ENCODE peak calls at places on chromosome 13, in eight cellular contexts. One of them, this sample, is unnamed.

GRCh38 chr13:94860981-94861407 is 148.6 kb upstream of the SOX21 start:
- DNase-seq in NB4: peak; percentile 7
- DNase-seq in HFFc6: peak; percentile 19
- DNase-seq in breast epithelium: no peak
- DNase-seq in upper lobe of right lung: no peak
- DNase-seq in GM13977: no peak
- DNase-seq in uterus: no peak
- DNase-seq in HFF-Myc: no peak
- DNase-seq in this sample: no peak

GRCh38 chr13:73922728-73923393 is 211.3 kb downstream of the KLF12 start:
- DNase-seq in upper lobe of right lung: no peak
- DNase-seq in HFFc6: peak; percentile 43
- DNase-seq in GM13977: no peak
- DNase-seq in NB4: no peak
- DNase-seq in breast epithelium: no peak
- DNase-seq in uterus: no peak
- DNase-seq in HFF-Myc: no peak
- DNase-seq in this sample: no peak

GRCh38 chr13:112443191-112444000 is 67.2 kb downstream of the SPACA7 start:
- DNase-seq in upper lobe of right lung: no peak
- DNase-seq in uterus: no peak
- DNase-seq in HFF-Myc: no peak
- DNase-seq in HFFc6: no peak
- DNase-seq in breast epithelium: no peak
- DNase-seq in NB4: peak; percentile 28
- DNase-seq in GM13977: peak; percentile 60
- DNase-seq in this sample: no peak

GRCh38 chr13:107450426-107450825 is 764.9 kb downstream of the LIG4 start:
- DNase-seq in GM13977: no peak
- DNase-seq in HFF-Myc: no peak
- DNase-seq in upper lobe of right lung: no peak
- DNase-seq in HFFc6: no peak
- DNase-seq in uterus: no peak
- DNase-seq in NB4: no peak
- DNase-seq in breast epithelium: no peak
- DNase-seq in this sample: no peak

GRCh38 chr13:41107584-41108014 is 25.0 kb downstream of the KBTBD6 start:
- DNase-seq in GM13977: no peak
- DNase-seq in uterus: no peak
- DNase-seq in NB4: no peak
- DNase-seq in HFF-Myc: no peak
- DNase-seq in breast epithelium: no peak
- DNase-seq in HFFc6: no peak
- DNase-seq in upper lobe of right lung: no peak
- DNase-seq in this sample: no peak

GRCh38 chr13:105202384-105202783 is 1333.1 kb downstream of the EFNB2 start:
- DNase-seq in uterus: no peak
- DNase-seq in HFFc6: no peak
- DNase-seq in HFF-Myc: no peak
- DNase-seq in breast epithelium: no peak
- DNase-seq in GM13977: no peak
- DNase-seq in NB4: peak; percentile 47
- DNase-seq in upper lobe of right lung: no peak
- DNase-seq in this sample: no peak

GRCh38 chr13:24540236-24541126 is 27.9 kb upstream of the PARP4 start:
- DNase-seq in HFF-Myc: no peak
- DNase-seq in HFFc6: no peak
- DNase-seq in uterus: no peak
- DNase-seq in NB4: peak; percentile 22
- DNase-seq in breast epithelium: no peak
- DNase-seq in upper lobe of right lung: no peak
- DNase-seq in GM13977: no peak
- DNase-seq in this sample: no peak

GRCh38 chr13:24071423-24072075 is 89.0 kb upstream of the SPATA13 start:
- DNase-seq in upper lobe of right lung: no peak
- DNase-seq in NB4: no peak
- DNase-seq in HFF-Myc: peak; percentile 42
- DNase-seq in HFFc6: peak; percentile 37
- DNase-seq in breast epithelium: no peak
- DNase-seq in uterus: no peak
- DNase-seq in GM13977: no peak
- DNase-seq in this sample: no peak

GRCh38 chr13:52371736-52372247 is 34.2 kb downstream of the THSD1 start:
- DNase-seq in HFFc6: peak; percentile 28
- DNase-seq in GM13977: no peak
- DNase-seq in uterus: no peak
- DNase-seq in HFF-Myc: peak; percentile 22
- DNase-seq in breast epithelium: no peak
- DNase-seq in upper lobe of right lung: no peak
- DNase-seq in NB4: peak; percentile 32
- DNase-seq in this sample: no peak

GRCh38 chr13:51764184-51765141 is 39.5 kb downstream of the DHRS12 start:
- DNase-seq in breast epithelium: peak; percentile 54
- DNase-seq in HFF-Myc: peak; percentile 41
- DNase-seq in NB4: no peak
- DNase-seq in GM13977: peak; percentile 77
- DNase-seq in upper lobe of right lung: no peak
- DNase-seq in uterus: peak; percentile 67
- DNase-seq in HFFc6: peak; percentile 74
- DNase-seq in this sample: no peak

GRCh38 chr13:110499621-110500281 is 61.8 kb downstream of the RAB20 start:
- DNase-seq in GM13977: no peak
- DNase-seq in uterus: no peak
- DNase-seq in NB4: no peak
- DNase-seq in HFF-Myc: peak; percentile 87
- DNase-seq in HFFc6: peak; percentile 81
- DNase-seq in breast epithelium: no peak
- DNase-seq in upper lobe of right lung: no peak
- DNase-seq in this sample: no peak

GRCh38 chr13:114127473-114128347 is 4.7 kb downstream of the RASA3 start:
- DNase-seq in HFFc6: no peak
- DNase-seq in uterus: no peak
- DNase-seq in HFF-Myc: no peak
- DNase-seq in upper lobe of right lung: no peak
- DNase-seq in GM13977: no peak
- DNase-seq in breast epithelium: no peak
- DNase-seq in NB4: no peak
- DNase-seq in this sample: no peak

GRCh38 chr13:73985789-73986188 is 148.4 kb downstream of the KLF12 start:
- DNase-seq in uterus: no peak
- DNase-seq in upper lobe of right lung: no peak
- DNase-seq in NB4: no peak
- DNase-seq in HFFc6: no peak
- DNase-seq in HFF-Myc: no peak
- DNase-seq in breast epithelium: no peak
- DNase-seq in GM13977: no peak
- DNase-seq in this sample: no peak

GRCh38 chr13:100214886-100215285 is 126.0 kb downstream of the PCCA start:
- DNase-seq in GM13977: no peak
- DNase-seq in uterus: no peak
- DNase-seq in HFF-Myc: peak; percentile 45
- DNase-seq in NB4: no peak
- DNase-seq in upper lobe of right lung: no peak
- DNase-seq in HFFc6: peak; percentile 72
- DNase-seq in breast epithelium: no peak
- DNase-seq in this sample: no peak

GRCh38 chr13:20165417-20166257 is 4.8 kb upstream of the GJA3 start:
- DNase-seq in GM13977: no peak
- DNase-seq in NB4: no peak
- DNase-seq in upper lobe of right lung: no peak
- DNase-seq in breast epithelium: no peak
- DNase-seq in HFFc6: no peak
- DNase-seq in HFF-Myc: no peak
- DNase-seq in uterus: no peak
- DNase-seq in this sample: no peak

GRCh38 chr13:26583662-26584061 is 26.2 kb downstream of the WASF3 start:
- DNase-seq in HFFc6: no peak
- DNase-seq in NB4: no peak
- DNase-seq in uterus: no peak
- DNase-seq in upper lobe of right lung: no peak
- DNase-seq in GM13977: no peak
- DNase-seq in HFF-Myc: no peak
- DNase-seq in breast epithelium: no peak
- DNase-seq in this sample: no peak

GRCh38 chr13:19794552-19795143 is 11.9 kb upstream of the PSPC1 start:
- DNase-seq in HFF-Myc: no peak
- DNase-seq in HFFc6: no peak
- DNase-seq in breast epithelium: peak; percentile 45
- DNase-seq in NB4: peak; percentile 81
- DNase-seq in GM13977: no peak
- DNase-seq in upper lobe of right lung: no peak
- DNase-seq in uterus: no peak
- DNase-seq in this sample: no peak

GRCh38 chr13:68254151-68254550 is 1024.0 kb upstream of the PCDH9 start:
- DNase-seq in upper lobe of right lung: no peak
- DNase-seq in breast epithelium: no peak
- DNase-seq in HFFc6: no peak
- DNase-seq in HFF-Myc: no peak
- DNase-seq in NB4: no peak
- DNase-seq in uterus: no peak
- DNase-seq in GM13977: no peak
- DNase-seq in this sample: no peak

GRCh38 chr13:98829541-98829940 is 77.1 kb upstream of the SLC15A1 start:
- DNase-seq in HFFc6: no peak
- DNase-seq in uterus: no peak
- DNase-seq in HFF-Myc: no peak
- DNase-seq in breast epithelium: no peak
- DNase-seq in GM13977: no peak
- DNase-seq in NB4: no peak
- DNase-seq in upper lobe of right lung: no peak
- DNase-seq in this sample: no peak

GRCh38 chr13:44915962-44916361 is 73.3 kb downstream of the NUFIP1 start:
- DNase-seq in upper lobe of right lung: no peak
- DNase-seq in HFF-Myc: no peak
- DNase-seq in breast epithelium: no peak
- DNase-seq in GM13977: no peak
- DNase-seq in HFFc6: no peak
- DNase-seq in NB4: no peak
- DNase-seq in uterus: no peak
- DNase-seq in this sample: no peak

GRCh38 chr13:74221752-74222151 is 87.5 kb upstream of the KLF12 start:
- DNase-seq in uterus: no peak
- DNase-seq in HFFc6: no peak
- DNase-seq in upper lobe of right lung: no peak
- DNase-seq in NB4: no peak
- DNase-seq in GM13977: no peak
- DNase-seq in HFF-Myc: no peak
- DNase-seq in breast epithelium: no peak
- DNase-seq in this sample: no peak

GRCh38 chr13:98456423-98456845 is 120.5 kb downstream of the STK24 start:
- DNase-seq in breast epithelium: no peak
- DNase-seq in NB4: no peak
- DNase-seq in HFF-Myc: no peak
- DNase-seq in upper lobe of right lung: no peak
- DNase-seq in GM13977: no peak
- DNase-seq in uterus: no peak
- DNase-seq in HFFc6: no peak
- DNase-seq in this sample: no peak

GRCh38 chr13:97344250-97345175 is 89.5 kb upstream of the RAP2A start:
- DNase-seq in HFF-Myc: no peak
- DNase-seq in GM13977: peak; percentile 48
- DNase-seq in NB4: peak; percentile 60
- DNase-seq in upper lobe of right lung: no peak
- DNase-seq in uterus: peak; percentile 63
- DNase-seq in HFFc6: peak; percentile 47
- DNase-seq in breast epithelium: peak; percentile 59
- DNase-seq in this sample: no peak

GRCh38 chr13:113652404-113653263 is 5.4 kb downstream of the ATP4B start:
- DNase-seq in NB4: no peak
- DNase-seq in breast epithelium: no peak
- DNase-seq in HFF-Myc: no peak
- DNase-seq in uterus: no peak
- DNase-seq in HFFc6: no peak
- DNase-seq in GM13977: no peak
- DNase-seq in upper lobe of right lung: peak; percentile 49
- DNase-seq in this sample: no peak

DNA sequence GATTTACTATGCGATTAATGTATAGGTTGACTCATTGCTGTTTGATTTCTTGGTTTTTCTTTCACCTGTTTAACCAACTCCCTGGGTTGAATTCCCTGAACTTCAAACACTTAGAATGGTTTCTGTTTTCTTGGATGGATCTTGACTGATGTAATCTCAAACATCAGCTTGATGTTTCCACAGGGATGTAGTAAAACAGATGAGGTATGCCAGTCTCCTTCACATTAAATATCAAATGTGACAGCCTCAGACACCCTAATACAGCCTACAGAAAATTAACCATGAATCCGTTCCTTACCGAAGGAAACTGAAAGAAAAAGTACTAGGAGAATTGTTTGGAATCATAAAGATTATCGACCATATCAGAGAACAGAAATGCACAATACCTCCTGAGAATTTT is 631.2 kb downstream of the GPC5 start:
- DNase-seq in breast epithelium: no peak
- DNase-seq in uterus: no peak
- DNase-seq in HFF-Myc: no peak
- DNase-seq in upper lobe of right lung: no peak
- DNase-seq in HFFc6: no peak
- DNase-seq in NB4: no peak
- DNase-seq in GM13977: no peak
- DNase-seq in this sample: no peak
- TF ChIP-seq CTCF in breast epithelium: no peak
- TF ChIP-seq CTCF in uterus: no peak
- TF ChIP-seq CTCF in HFF-Myc: no peak
- TF ChIP-seq CTCF in upper lobe of right lung: no peak
- TF ChIP-seq CTCF in HFFc6: no peak
- TF ChIP-seq CTCF in NB4: no peak
- TF ChIP-seq CTCF in GM13977: no peak
- TF ChIP-seq CTCF in this sample: no peak

GRCh38 chr13:57633950-57634828 is 2.6 kb downstream of the PCDH17 start:
- DNase-seq in breast epithelium: no peak
- DNase-seq in uterus: no peak
- DNase-seq in HFFc6: no peak
- DNase-seq in upper lobe of right lung: peak; percentile 62
- DNase-seq in GM13977: no peak
- DNase-seq in NB4: no peak
- DNase-seq in HFF-Myc: no peak
- DNase-seq in this sample: no peak
- TF ChIP-seq CTCF in breast epithelium: no peak
- TF ChIP-seq CTCF in uterus: no peak
- TF ChIP-seq CTCF in HFFc6: no peak
- TF ChIP-seq CTCF in upper lobe of right lung: no peak
- TF ChIP-seq CTCF in GM13977: no peak
- TF ChIP-seq CTCF in NB4: no peak
- TF ChIP-seq CTCF in HFF-Myc: no peak
- TF ChIP-seq CTCF in this sample: no peak

GRCh38 chr13:90375851-90376250 is 971.6 kb upstream of the MIR17HG start:
- DNase-seq in HFF-Myc: peak; percentile 3
- DNase-seq in HFFc6: peak; percentile 3
- DNase-seq in uterus: no peak
- DNase-seq in upper lobe of right lung: no peak
- DNase-seq in NB4: no peak
- DNase-seq in breast epithelium: no peak
- DNase-seq in GM13977: no peak
- DNase-seq in this sample: no peak

GRCh38 chr13:90374183-90374582 is 973.3 kb upstream of the MIR17HG start:
- DNase-seq in uterus: no peak
- DNase-seq in upper lobe of right lung: no peak
- DNase-seq in NB4: no peak
- DNase-seq in HFFc6: no peak
- DNase-seq in HFF-Myc: no peak
- DNase-seq in breast epithelium: no peak
- DNase-seq in GM13977: no peak
- DNase-seq in this sample: no peak
- TF ChIP-seq CTCF in uterus: no peak
- TF ChIP-seq CTCF in upper lobe of right lung: no peak
- TF ChIP-seq CTCF in NB4: no peak
- TF ChIP-seq CTCF in HFFc6: no peak
- TF ChIP-seq CTCF in HFF-Myc: no peak
- TF ChIP-seq CTCF in breast epithelium: no peak
- TF ChIP-seq CTCF in GM13977: no peak
- TF ChIP-seq CTCF in this sample: no peak

GRCh38 chr13:60881507-60881906 is 484.5 kb downstream of the TDRD3 start:
- DNase-seq in uterus: no peak
- DNase-seq in HFFc6: no peak
- DNase-seq in GM13977: no peak
- DNase-seq in NB4: no peak
- DNase-seq in HFF-Myc: no peak
- DNase-seq in breast epithelium: no peak
- DNase-seq in upper lobe of right lung: no peak
- DNase-seq in this sample: no peak
- TF ChIP-seq CTCF in uterus: no peak
- TF ChIP-seq CTCF in HFFc6: no peak
- TF ChIP-seq CTCF in GM13977: no peak
- TF ChIP-seq CTCF in NB4: no peak
- TF ChIP-seq CTCF in HFF-Myc: no peak
- TF ChIP-seq CTCF in breast epithelium: no peak
- TF ChIP-seq CTCF in upper lobe of right lung: no peak
- TF ChIP-seq CTCF in this sample: no peak

This sample was measured in omental fat pad.